ENCODE peak calls at places on chromosome 19, in six cellular contexts. F is BE2C, J is heart left ventricle, P is mucosa of descending colon, Y is ovary, G is adrenal gland. C is an unnamed sample. For H3K4me1, the result is how much of the 10 kb centered on the place peaks cover.

GRCh38 chr19:2287585-2287984 is 5.6 kb upstream of the PEAK3 start:
- DNase-seq in Y (no peak), J (no peak), G (no peak), F (no peak), P (no peak), C (no peak)

GRCh38 chr19:16359074-16359473 is 34.4 kb downstream of the KLF2 start:
- DNase-seq in F (no peak), J (no peak), G (no peak), Y (no peak), P (no peak), C (no peak)

GRCh38 chr19:51664997-51665396 is 18.4 kb upstream of the SIGLEC14 start:
- DNase-seq in J (no peak), P (no peak), G (no peak), Y (no peak), F (no peak), C (no peak)

GRCh38 chr19:42234364-42234763 is 8.0 kb downstream of the GSK3A start:
- DNase-seq in J (no peak), Y (no peak), P (no peak), G (no peak), F (no peak), C (no peak)

GRCh38 chr19:51127755-51128154 is 3.0 kb downstream of the SIGLEC9 start:
- DNase-seq in Y (no peak), P (no peak), J (peak), F (no peak), G (no peak), C (no peak)

GRCh38 chr19:538641-539428 is 5.0 kb upstream of the GZMM start:
- DNase-seq in F (no peak), G (no peak), P (no peak), Y (no peak), J (no peak), C (no peak)

GRCh38 chr19:17311455-17312248 is 2.3 kb downstream of the DDA1 start:
- DNase-seq in J (no peak), F (no peak), Y (no peak), P (no peak), G (peak), C (peak)

GRCh38 chr19:54458648-54459281 is 4.8 kb downstream of the LENG9 start:
- DNase-seq in F (no peak), G (peak), J (no peak), P (no peak), Y (peak), C (no peak)

GRCh38 chr19:48303866-48304265 is 21.5 kb upstream of the EMP3 start:
- DNase-seq in G (no peak), Y (no peak), P (no peak), J (no peak), F (no peak), C (no peak)

GRCh38 chr19:17333611-17334413 is 843 bp downstream of the ANO8 start:
- DNase-seq in G (peak), P (peak), J (no peak), F (no peak), Y (no peak), C (no peak)

GRCh38 chr19:54254195-54254906 is 2.7 kb downstream of the LILRB5 start:
- DNase-seq in F (no peak), P (no peak), G (no peak), Y (no peak), J (no peak), C (no peak)

GRCh38 chr19:33499671-33500506 is 21.7 kb downstream of the PEPD start:
- DNase-seq in J (no peak), G (no peak), Y (no peak), P (peak), F (no peak), C (no peak)
- H3K4me1 ChIP-seq in J (under half), G (under half), Y (under half), P (under half), F (under half), C (under half)

GRCh38 chr19:33997690-33998089 is 174.6 kb upstream of the LSM14A start:
- DNase-seq in F (no peak), G (no peak), Y (no peak), P (no peak), J (no peak), C (no peak)

GRCh38 chr19:33998302-33998701 is 174.0 kb upstream of the LSM14A start:
- DNase-seq in Y (no peak), P (no peak), F (peak), G (no peak), J (no peak), C (no peak)

DNA sequence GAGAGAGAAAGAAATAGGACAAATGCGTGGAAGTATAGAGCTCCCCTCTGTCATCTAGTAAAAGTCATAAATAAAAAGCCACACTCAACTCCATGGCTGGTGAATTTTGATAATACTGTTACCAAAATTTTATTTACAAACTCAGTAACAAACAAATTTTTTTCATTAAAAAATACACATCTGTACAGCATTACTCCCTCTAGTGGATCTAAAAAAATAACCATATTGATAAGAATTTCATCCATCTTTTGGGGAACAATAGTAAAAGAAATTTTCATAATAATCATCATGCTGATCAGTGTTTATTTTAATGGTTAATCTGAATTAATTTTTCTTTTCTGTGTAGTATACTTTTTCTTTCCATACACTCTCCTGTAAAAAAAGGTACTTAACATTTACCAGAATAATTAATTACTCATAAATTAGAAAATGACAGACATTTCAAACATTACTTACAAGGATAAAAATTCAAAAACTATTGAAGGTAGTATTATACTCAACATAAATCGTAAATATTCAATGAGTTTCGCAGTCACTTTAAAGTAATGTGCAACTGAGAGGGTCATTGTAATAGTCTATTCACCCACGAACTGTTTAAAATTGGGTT is 173.5 kb upstream of the LSM14A start:
- DNase-seq in P (no peak), G (no peak), Y (no peak), J (no peak), F (no peak), C (no peak)
- TF ChIP-seq CTCF in P (no peak), G (peak), Y (no peak), J (peak), F (peak), C (peak)

GRCh38 chr19:18501832-18502231 is 20.0 kb downstream of the ELL start:
- DNase-seq in Y (no peak), P (no peak), F (no peak), J (peak), G (no peak), C (no peak)

GRCh38 chr19:18500820-18501219 is 21.1 kb downstream of the ELL start:
- DNase-seq in G (no peak), P (no peak), J (peak), F (no peak), Y (no peak), C (no peak)

GRCh38 chr19:18499055-18499775 is 22.7 kb downstream of the ELL start:
- DNase-seq in J (no peak), P (no peak), Y (no peak), F (no peak), G (no peak), C (no peak)

GRCh38 chr19:18501351-18501750 is 20.5 kb downstream of the ELL start:
- DNase-seq in J (no peak), P (no peak), G (no peak), F (no peak), Y (no peak), C (no peak)

GRCh38 chr19:18500376-18500775 is 21.5 kb downstream of the ELL start:
- DNase-seq in F (no peak), P (no peak), Y (no peak), J (peak), G (no peak), C (no peak)
- H3K4me1 ChIP-seq in F (under half), P (half or more), Y (under half), J (half or more), G (half or more), C (under half)

GRCh38 chr19:43594710-43595604 is 977 bp downstream of the IRGQ start:
- DNase-seq in J (no peak), G (peak), F (peak), Y (peak), P (peak), C (peak)

GRCh38 chr19:43595605-43595998 is 332 bp downstream of the IRGQ start:
- DNase-seq in G (no peak), P (no peak), J (no peak), F (no peak), Y (peak), C (peak)

GRCh38 chr19:43598445-43599240 is 2.2 kb downstream of the ZNF576 start:
- DNase-seq in J (no peak), P (no peak), F (no peak), G (no peak), Y (no peak), C (no peak)

GRCh38 chr19:43595999-43596841 is at the start of the genes IRGQ and ZNF576:
- DNase-seq in G (peak), P (peak), Y (peak), F (peak), J (peak), C (peak)

DNA sequence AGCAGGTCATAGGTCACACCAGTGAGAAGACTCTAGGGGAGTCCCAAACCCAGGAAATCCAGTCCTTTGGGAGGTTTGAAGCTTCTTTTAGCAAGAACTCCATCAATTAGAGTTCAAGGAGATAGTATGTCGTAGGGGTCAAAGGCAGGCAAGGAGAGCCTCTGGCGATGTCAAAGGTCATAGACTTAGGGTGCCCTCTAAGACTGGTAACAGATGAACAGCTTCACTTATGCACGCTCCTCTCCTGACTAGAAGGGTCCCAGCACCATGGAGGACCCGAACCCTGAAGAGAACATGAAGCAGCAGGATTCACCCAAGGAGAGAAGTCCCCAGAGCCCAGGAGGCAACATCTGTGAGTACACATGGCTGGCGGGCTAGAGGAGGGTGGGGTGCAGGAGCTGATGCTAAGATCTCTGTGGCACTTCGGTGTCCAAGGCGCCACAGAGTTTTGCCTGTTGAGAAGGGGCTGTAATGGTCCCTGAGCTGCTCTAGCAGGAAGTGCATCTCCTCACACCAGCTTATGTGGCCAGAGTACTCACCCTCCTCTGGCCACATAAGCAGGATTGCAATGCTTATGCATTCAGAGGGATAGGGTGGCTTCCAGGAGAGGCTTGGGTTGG is 557 bp downstream of the ZNF576 start:
- DNase-seq in Y (no peak), J (no peak), P (peak), G (no peak), F (no peak), C (no peak)
- TF ChIP-seq CTCF in Y (no peak), J (no peak), P (no peak), G (no peak), F (no peak), C (no peak)

GRCh38 chr19:3335431-3336350 is 30.7 kb upstream of the NFIC start:
- DNase-seq in J (peak), Y (peak), P (peak), F (no peak), G (peak), C (no peak)

GRCh38 chr19:3336351-3336679 is 30.1 kb upstream of the NFIC start:
- DNase-seq in G (no peak), P (no peak), J (no peak), F (no peak), Y (no peak), C (no peak)

GRCh38 chr19:3336680-3337523 is 29.5 kb upstream of the NFIC start:
- DNase-seq in P (peak), F (no peak), J (peak), Y (peak), G (peak), C (no peak)

GRCh38 chr19:3340340-3340739 is 26.0 kb upstream of the NFIC start:
- DNase-seq in P (no peak), J (no peak), G (no peak), Y (no peak), F (no peak), C (no peak)

DNA sequence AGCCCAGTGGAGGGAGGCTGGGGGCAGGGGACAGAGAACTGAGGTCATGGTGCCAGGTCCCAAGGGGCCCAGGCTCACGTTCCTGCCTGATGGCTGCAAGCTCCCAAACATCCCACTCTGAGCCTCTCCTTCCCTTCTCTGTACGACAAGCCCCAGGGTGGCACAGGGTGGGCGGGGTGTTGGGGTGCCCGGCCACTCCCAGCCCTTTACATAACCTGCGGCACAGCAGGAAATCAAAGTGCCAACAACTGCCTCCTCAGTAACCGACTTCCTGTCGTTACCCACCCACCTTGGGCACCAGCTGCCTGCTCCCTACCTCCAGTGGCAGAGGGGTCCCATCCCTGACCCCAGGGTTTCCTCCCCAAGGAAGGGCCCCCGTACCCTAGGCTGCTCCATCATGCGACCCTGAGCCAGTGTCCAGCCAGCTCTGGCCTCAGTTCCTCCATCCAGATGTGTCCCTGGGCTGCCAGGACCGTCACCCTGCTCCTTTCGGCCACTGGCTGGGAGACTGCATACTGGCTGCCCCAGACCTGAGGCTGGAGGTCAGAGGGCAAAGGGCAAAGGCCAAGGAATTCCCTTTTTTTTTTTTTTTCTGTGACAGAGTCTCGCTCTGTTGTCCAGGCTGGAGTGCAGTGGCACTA is 27.7 kb upstream of the NFIC start:
- DNase-seq in F (no peak), Y (no peak), P (peak), J (no peak), G (peak), C (no peak)
- H3K4me1 ChIP-seq in F (under half), Y (under half), P (half or more), J (under half), G (half or more), C (under half)

GRCh38 chr19:38838208-38838985 is 6.8 kb upstream of the ECH1 start:
- DNase-seq in G (no peak), Y (no peak), J (no peak), F (peak), P (no peak), C (peak)
- TF ChIP-seq CTCF in G (no peak), Y (no peak), J (no peak), F (no peak), P (no peak), C (peak)

GRCh38 chr19:29851769-29852521 is 40.2 kb downstream of the CCNE1 start:
- DNase-seq in F (no peak), P (no peak), Y (no peak), J (no peak), G (no peak), C (no peak)
- H3K4me1 ChIP-seq in F (under half), P (under half), Y (under half), J (under half), G (under half), C (under half)

GRCh38 chr19:49690073-49690655 is 752 bp upstream of the CPT1C start:
- DNase-seq in J (no peak), F (no peak), G (no peak), P (no peak), Y (no peak), C (no peak)
- TF ChIP-seq CTCF in J (peak), F (no peak), G (peak), P (no peak), Y (no peak), C (no peak)

GRCh38 chr19:33799507-33799906 is 2.8 kb downstream of the KCTD15 start:
- DNase-seq in P (no peak), G (no peak), F (peak), J (no peak), Y (no peak), C (no peak)

GRCh38 chr19:33796164-33797100 is at the start of gene KCTD15:
- DNase-seq in P (peak), F (peak), J (no peak), Y (peak), G (no peak), C (no peak)

GRCh38 chr19:33797821-33798633 is 1.4 kb downstream of the KCTD15 start:
- DNase-seq in G (no peak), P (peak), F (peak), Y (peak), J (peak), C (no peak)

GRCh38 chr19:33800012-33800680 is 3.5 kb downstream of the KCTD15 start:
- DNase-seq in P (no peak), Y (no peak), J (no peak), F (no peak), G (no peak), C (no peak)

DNA sequence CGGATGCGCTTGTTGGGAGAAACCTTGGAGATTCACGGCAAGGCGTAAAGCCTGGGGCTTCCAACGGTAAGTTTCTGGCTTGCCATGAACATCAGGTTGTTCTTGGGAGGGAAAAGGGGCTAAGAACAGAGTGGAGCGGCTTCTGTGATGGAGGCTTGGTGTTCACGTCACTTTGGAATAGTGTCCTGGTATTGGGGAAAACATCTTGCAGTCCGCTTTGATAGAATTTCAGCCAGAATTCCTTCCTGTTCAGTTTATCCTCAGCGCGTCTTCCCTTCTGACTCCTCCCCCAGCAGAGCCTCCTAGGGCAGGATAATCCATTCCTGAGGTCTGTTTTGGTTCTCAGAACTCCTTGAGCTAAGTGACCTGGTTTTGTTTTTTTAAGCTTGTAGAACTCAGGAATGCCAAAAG is 2.0 kb downstream of the KCTD15 start:
- DNase-seq in G (no peak), F (no peak), Y (no peak), J (no peak), P (no peak), C (no peak)
- H3K4me1 ChIP-seq in G (under half), F (under half), Y (under half), J (under half), P (under half), C (under half)

GRCh38 chr19:11496391-11497163 is 9.1 kb downstream of the ZNF653 start:
- DNase-seq in J (no peak), P (peak), F (peak), Y (peak), G (peak), C (peak)
- TF ChIP-seq CTCF in J (peak), P (peak), F (peak), Y (peak), G (peak), C (peak)

C was measured in Caco-2.